ENCODE peak calls at places on chromosomes 12 and 14, in four cellular contexts. M is ascending aorta; T is CD8-positive, alpha-beta T cell; D is pancreas. V is an unnamed sample.

GRCh38 chr12:24561882-24562760 is 386.8 kb downstream of the BCAT1 start:
- DNase-seq in T (no peak), M (no peak), D (peak), V (peak)

GRCh38 chr12:89373772-89374572 is 21.7 kb upstream of the DUSP6 start:
- DNase-seq in T (no peak), D (no peak), M (no peak), V (no peak)

GRCh38 chr14:100031506-100032281 is 33.5 kb upstream of the EVL start:
- DNase-seq in M (peak), T (no peak), D (no peak), V (no peak)

GRCh38 chr14:77618381-77618780 is 1.9 kb upstream of the SPTLC2 start:
- DNase-seq in T (no peak), M (no peak), D (no peak), V (no peak)

GRCh38 chr14:71665157-71665556 is 267.1 kb upstream of the RGS6 start:
- DNase-seq in M (no peak), D (no peak), T (no peak), V (no peak)

GRCh38 chr12:47054659-47055058 is 24.8 kb upstream of the PCED1B start:
- DNase-seq in M (no peak), D (no peak), T (no peak), V (no peak)

GRCh38 chr12:72738811-72739210 is 466.6 kb downstream of the TRHDE start:
- DNase-seq in M (no peak), T (no peak), D (no peak), V (no peak)

GRCh38 chr12:40980346-40981005 is 207.6 kb upstream of the PDZRN4 start:
- DNase-seq in T (no peak), D (no peak), M (no peak), V (no peak)

GRCh38 chr12:14896477-14897184 is 11.0 kb upstream of the MGP start:
- DNase-seq in D (no peak), M (no peak), T (no peak), V (no peak)

GRCh38 chr14:93748208-93749080 is 39.8 kb downstream of the PRIMA1 start:
- DNase-seq in T (no peak), D (no peak), M (no peak), V (no peak)

GRCh38 chr14:105487986-105488777 is 1.5 kb downstream of the CRIP1 start:
- DNase-seq in M (no peak), T (peak), D (peak), V (no peak)

GRCh38 chr14:91354221-91354916 is 63.3 kb downstream of the CCDC88C start:
- DNase-seq in M (no peak), D (no peak), T (no peak), V (no peak)

GRCh38 chr14:22539831-22540230 is 49.2 kb downstream of the DAD1 start:
- DNase-seq in D (no peak), T (no peak), M (no peak), V (no peak)

GRCh38 chr12:91177380-91177779 is 5.2 kb downstream of the DCN start:
- DNase-seq in D (no peak), M (no peak), T (no peak), V (no peak)
- H3K4me3 ChIP-seq in D (no peak), M (no peak), T (no peak), V (no peak)

DNA sequence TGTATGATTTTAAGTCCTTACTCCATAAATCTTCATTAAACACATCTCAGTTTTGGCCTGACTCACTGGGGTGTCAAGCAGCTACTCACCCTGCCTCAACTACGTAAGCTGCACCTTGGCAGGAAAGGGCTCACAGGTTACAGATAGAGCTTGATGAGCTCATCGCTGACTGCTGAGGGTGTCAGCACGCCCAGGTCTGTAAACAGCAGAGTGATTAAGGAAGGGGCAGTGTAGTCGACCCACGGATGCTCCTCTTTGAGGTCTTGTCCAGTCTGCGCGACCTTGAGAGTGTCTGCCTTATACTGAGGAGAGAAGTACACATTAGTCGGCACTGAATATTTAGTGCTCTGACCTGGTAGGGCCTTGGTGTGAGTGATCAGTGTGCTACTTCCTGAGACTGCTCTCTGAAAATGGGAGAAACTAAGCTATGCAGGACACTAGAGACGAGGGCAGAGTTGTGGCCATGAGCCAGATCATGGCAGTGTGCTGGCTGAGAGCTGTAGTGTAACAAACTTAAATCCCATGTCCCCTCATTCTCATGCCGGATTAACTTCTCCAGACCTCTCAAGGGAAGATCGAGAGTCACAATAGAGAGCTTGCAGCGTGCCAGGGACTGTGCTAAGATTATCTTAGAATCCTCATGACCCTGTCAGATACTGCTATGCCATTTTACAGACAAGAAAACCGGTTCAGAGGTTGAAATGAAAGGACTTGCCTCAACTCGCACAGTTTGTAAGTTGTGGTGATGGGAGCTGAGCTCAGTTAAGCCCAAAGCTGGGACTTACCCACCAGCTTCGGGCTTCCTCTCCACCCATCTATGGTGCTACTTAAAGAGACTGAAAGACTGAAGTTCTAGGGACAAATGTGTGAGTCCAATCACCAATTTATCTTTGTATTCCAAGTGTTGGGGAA is 11.6 kb downstream of the EIF2B1 start:
- DNase-seq in M (no peak), T (no peak), D (no peak), V (no peak)
- H3K27ac ChIP-seq in M (no peak), T (no peak), D (no peak), V (no peak)

DNA sequence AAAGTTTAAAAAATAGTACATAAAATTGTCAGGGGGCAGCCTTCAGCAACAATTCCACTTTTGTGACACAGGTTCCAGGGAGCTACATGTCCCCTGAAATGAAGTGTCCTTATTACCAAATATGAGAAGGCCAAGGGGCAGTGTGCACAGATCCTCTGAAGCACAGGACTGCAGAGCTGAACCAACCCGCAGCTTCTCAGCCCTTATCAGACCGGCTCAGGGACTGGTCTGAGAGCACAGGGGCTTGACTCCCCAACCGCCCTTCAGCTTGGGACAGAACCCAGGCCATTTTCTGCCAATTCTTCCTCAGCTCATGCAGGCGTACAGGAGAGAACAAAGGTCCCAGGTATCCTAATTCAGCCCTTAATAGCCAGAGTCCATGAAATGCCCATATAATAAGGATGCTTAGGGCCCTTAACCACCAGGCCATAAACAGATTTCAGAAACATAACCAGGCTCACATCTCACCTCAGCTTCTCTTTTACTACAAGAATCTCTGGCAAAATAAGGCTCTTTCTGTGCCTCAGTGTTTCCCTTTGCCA is 221.3 kb downstream of the ANO2 start:
- DNase-seq in M (no peak), D (no peak), T (no peak), V (peak)
- H3K4me3 ChIP-seq in M (no peak), D (no peak), T (no peak), V (no peak)

GRCh38 chr12:124531281-124531745 is 36.1 kb downstream of the NCOR2 start:
- DNase-seq in T (no peak), M (no peak), D (no peak), V (no peak)
- H3K27ac ChIP-seq in T (no peak), M (no peak), D (no peak), V (peak)

GRCh38 chr12:66132408-66132807 is 1.9 kb upstream of the LLPH start:
- DNase-seq in T (no peak), D (no peak), M (no peak), V (peak)

GRCh38 chr12:66140726-66141125 is 10.2 kb upstream of the LLPH start:
- DNase-seq in M (no peak), T (no peak), D (no peak), V (no peak)

GRCh38 chr12:66141299-66141698 is 10.7 kb upstream of the LLPH start:
- DNase-seq in T (no peak), D (no peak), M (no peak), V (no peak)

GRCh38 chr12:66139328-66139727 is 8.8 kb upstream of the LLPH start:
- DNase-seq in D (no peak), M (no peak), T (no peak), V (no peak)

GRCh38 chr12:66137937-66138336 is 7.4 kb upstream of the LLPH start:
- DNase-seq in M (no peak), D (no peak), T (no peak), V (no peak)
- H3K4me3 ChIP-seq in M (no peak), D (no peak), T (no peak), V (no peak)

DNA sequence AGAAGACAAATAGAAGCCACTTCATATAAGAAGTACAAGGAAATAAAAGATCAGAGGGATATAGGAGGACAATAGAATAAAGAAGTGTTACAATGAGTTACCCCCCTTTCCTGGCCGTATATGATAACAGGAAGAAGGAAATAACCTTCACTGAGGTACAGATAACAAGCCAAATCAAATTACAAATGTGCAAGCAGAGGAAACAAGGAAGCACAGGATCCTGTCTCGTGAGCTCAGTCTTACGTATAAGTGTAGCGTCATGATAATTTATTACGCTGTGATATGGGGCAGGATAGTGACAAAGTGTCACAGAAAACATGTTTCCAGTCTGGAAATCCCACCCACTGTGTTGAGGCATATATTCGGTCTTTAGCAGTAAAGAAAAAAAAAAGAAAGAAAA is 26.5 kb downstream of the CRACR2A start:
- DNase-seq in T (no peak), M (no peak), D (no peak), V (no peak)
- H3K27ac ChIP-seq in T (no peak), M (no peak), D (no peak), V (no peak)

DNA sequence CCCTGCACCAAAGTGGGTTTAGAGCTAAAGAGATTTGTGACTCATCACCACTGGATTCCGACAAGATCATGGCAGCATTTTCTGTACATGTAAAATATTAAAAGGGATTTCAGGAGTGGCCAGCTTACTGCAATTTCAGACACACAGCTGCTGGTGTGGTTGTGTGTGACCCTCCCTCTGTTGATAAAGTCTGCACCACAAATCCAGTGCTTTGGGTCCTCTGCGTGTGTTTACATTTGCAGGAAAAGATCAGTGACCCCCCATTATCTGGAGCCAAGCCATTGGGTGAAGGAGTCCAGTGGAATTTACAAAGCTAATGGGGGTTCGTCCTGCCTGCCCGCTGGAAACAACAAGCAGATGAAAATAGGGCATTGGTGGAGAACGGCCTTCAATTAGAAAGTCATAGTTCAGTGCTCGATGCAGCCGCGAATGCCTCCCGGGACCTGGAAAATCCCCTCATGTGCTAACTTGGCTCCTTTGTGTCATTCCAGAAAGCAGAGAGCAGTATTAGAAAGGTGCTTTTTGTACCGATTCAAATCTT is 188.6 kb upstream of the TMEM132C start:
- DNase-seq in D (no peak), M (no peak), T (no peak), V (no peak)
- H3K4me3 ChIP-seq in D (no peak), M (no peak), T (no peak), V (no peak)